ENCODE peak calls at places on chromosome 13, in nine cellular contexts. C, Y, E, H, Q, B, K, L and F are unnamed samples.

GRCh38 chr13:110880627-110881026 is 34.2 kb downstream of the ANKRD10 start:
- DNase-seq in Y (no peak), C (no peak), E (no peak), H (no peak), K (no peak), L (no peak), Q (no peak), B (no peak), F (no peak)

GRCh38 chr13:113970810-113971470 is 2.9 kb downstream of the C13orf46 start:
- DNase-seq in B (no peak), H (peak), Q (peak), Y (no peak), C (peak), E (peak), K (peak), L (peak), F (peak)

GRCh38 chr13:73450583-73450982 is 391.8 kb downstream of the KLF5 start:
- DNase-seq in C (no peak), B (no peak), Q (no peak), H (no peak), K (no peak), Y (no peak), E (peak), L (peak), F (no peak)

GRCh38 chr13:80030491-80030890 is 310.4 kb downstream of the SPRY2 start:
- DNase-seq in Q (no peak), B (no peak), C (no peak), K (peak), L (no peak), Y (no peak), H (no peak), E (peak), F (peak)

GRCh38 chr13:29593605-29594297 is 1.7 kb downstream of the SLC7A1 start:
- DNase-seq in C (no peak), Q (no peak), K (no peak), Y (no peak), L (no peak), B (no peak), H (no peak), E (no peak), F (no peak)

GRCh38 chr13:110447058-110447511 is 114.4 kb downstream of the RAB20 start:
- DNase-seq in C (no peak), K (peak), B (no peak), Q (peak), Y (no peak), L (peak), E (no peak), H (no peak), F (peak)

GRCh38 chr13:114090476-114090875 is 41.9 kb downstream of the RASA3 start:
- DNase-seq in Y (no peak), B (no peak), Q (no peak), E (no peak), K (no peak), C (no peak), L (no peak), H (no peak), F (no peak)

GRCh38 chr13:42894765-42895181 is 97.3 kb downstream of the EPSTI1 start:
- DNase-seq in L (peak), K (peak), H (no peak), C (no peak), E (peak), Q (no peak), B (no peak), Y (no peak), F (peak)

GRCh38 chr13:24502567-24503375 is 9.8 kb downstream of the PARP4 start:
- DNase-seq in E (peak), K (peak), H (no peak), B (no peak), Y (peak), L (peak), Q (no peak), C (no peak), F (peak)

GRCh38 chr13:91595677-91596076 is 197.3 kb downstream of the GPC5 start:
- DNase-seq in C (no peak), Y (no peak), B (no peak), Q (no peak), K (no peak), H (no peak), E (no peak), L (no peak), F (no peak)

GRCh38 chr13:90717451-90717936 is 630.0 kb upstream of the MIR17HG start:
- DNase-seq in Y (no peak), Q (no peak), H (no peak), B (peak), E (peak), K (peak), C (no peak), L (peak), F (peak)

GRCh38 chr13:108033800-108034707 is 181.3 kb downstream of the LIG4 start:
- DNase-seq in C (no peak), L (no peak), Q (no peak), Y (no peak), H (no peak), E (peak), K (no peak), B (no peak), F (no peak)

GRCh38 chr13:80664930-80665329 is 324.0 kb upstream of the SPRY2 start:
- DNase-seq in B (no peak), Q (no peak), K (no peak), C (no peak), E (no peak), L (no peak), H (no peak), Y (no peak), F (no peak)

GRCh38 chr13:67408823-67409222 is 178.7 kb upstream of the PCDH9 start:
- DNase-seq in H (no peak), Q (no peak), B (no peak), K (peak), L (no peak), Y (no peak), E (no peak), C (no peak), F (no peak)

GRCh38 chr13:91708558-91708957 is 310.1 kb downstream of the GPC5 start:
- DNase-seq in C (no peak), E (no peak), H (no peak), K (no peak), B (no peak), Q (no peak), Y (no peak), L (no peak), F (no peak)

GRCh38 chr13:47463726-47464125 is 537.3 kb downstream of the SUCLA2 start:
- DNase-seq in Y (no peak), K (peak), B (peak), C (no peak), H (no peak), L (peak), E (no peak), Q (no peak), F (peak)

DNA sequence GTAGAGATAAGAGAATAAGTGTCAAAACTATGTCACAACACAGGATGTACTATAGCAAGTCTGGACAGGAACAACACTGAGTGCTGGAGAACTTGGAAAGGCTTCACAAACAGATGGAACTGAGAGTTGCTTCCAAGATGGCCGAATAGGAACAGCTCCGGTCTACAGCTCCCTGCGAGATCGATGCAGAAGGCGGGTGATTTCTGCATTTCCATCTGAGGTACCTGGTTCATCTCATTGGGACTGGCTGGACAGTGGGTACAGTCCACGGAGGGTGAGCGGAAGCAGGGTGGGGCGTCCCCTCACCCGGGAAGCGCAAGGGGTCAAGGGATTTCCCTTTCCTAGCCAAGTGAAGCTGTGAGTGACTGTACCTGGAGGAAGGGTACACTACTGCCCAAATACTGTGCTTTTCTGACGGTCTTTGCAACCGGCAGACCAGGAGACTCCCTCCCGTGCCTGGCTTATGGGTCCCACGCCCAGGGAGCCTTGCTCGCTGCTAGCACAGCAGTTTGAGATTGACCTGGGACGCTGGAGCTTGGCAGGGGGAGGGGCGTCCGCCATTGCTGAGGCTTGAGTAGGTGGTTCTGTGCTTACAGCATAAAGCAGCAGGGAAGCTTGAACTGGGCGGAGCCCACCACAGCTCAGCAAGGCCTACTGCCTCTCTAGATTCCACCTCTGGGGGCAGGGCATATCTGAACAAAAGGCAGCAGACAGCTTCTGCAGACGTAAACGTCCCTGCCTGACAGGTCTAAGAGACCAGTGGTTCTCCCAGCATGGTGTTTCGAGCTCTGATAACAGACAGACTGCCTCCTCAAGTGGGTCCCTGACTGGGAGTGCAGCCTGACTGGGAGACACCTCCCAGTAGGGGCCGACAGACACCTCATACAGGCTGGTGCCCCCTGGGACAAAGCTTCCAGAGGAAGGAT is 46.0 kb downstream of the USP12 start:
- DNase-seq in L (no peak), C (peak), E (no peak), B (no peak), K (no peak), Q (no peak), H (no peak), Y (no peak), F (no peak)
- TF ChIP-seq CTCF in L (no peak), C (no peak), E (no peak), B (no peak), K (no peak), Q (no peak), H (no peak), Y (no peak), F (no peak)

DNA sequence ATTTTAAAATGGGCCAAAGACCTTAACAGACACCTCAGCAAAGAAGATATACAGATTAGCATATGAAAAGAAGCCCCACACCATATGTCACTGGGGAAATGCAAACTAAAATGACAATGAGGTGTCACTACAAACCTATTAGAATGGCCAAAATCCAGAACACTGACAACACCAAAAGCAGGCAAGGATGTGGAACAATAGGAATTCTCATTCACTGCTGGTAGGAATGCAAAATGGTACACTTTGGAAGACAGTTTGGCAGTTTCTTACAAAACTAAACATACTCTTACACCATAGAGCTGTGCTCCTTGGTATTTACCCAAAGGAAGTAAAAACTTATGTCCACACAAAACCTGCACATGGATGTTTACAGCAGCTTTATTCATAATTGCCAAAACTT is 23.1 kb downstream of the ELF1 start:
- DNase-seq in H (no peak), L (no peak), Y (no peak), K (no peak), B (no peak), E (no peak), Q (no peak), C (no peak), F (no peak)
- H3K4me3 ChIP-seq in H (no peak), L (no peak), Y (no peak), K (no peak), B (no peak), E (no peak), Q (no peak), C (no peak), F (no peak)

DNA sequence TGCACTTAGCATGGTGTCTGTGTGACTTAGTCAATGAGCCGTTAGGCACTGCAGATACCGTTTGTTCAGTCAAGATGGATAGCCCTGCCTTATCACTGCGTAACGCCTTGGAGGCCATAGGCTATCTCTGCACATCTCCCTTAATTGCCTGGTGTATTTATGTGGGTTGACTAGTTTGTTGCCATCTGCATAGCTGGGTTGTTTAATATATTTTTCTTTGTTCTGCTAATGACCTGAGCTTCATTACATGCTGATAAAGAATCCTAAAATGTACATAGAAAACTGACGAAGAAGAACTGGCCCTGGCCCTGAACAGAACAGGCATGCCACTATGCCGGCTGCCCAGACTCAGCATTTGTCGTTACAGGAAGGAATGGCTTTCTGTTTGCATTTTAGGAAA is 297.8 kb downstream of the SHISA2 start:
- DNase-seq in E (no peak), B (no peak), L (no peak), K (no peak), H (no peak), Y (no peak), Q (no peak), C (no peak), F (no peak)
- TF ChIP-seq CTCF in E (no peak), B (no peak), L (no peak), K (no peak), H (no peak), Y (no peak), Q (no peak), C (no peak), F (no peak)

GRCh38 chr13:99265823-99266426 is 7.7 kb upstream of the GPR18 start:
- DNase-seq in C (no peak), Q (no peak), E (peak), K (peak), B (no peak), Y (peak), H (no peak), L (peak), F (peak)

GRCh38 chr13:99267927-99268326 is 9.7 kb upstream of the GPR18 start:
- DNase-seq in E (no peak), L (no peak), C (no peak), H (no peak), Q (no peak), Y (no peak), B (no peak), K (no peak), F (no peak)

GRCh38 chr13:99265162-99265822 is 7.1 kb upstream of the GPR18 start:
- DNase-seq in C (no peak), E (no peak), H (no peak), Y (no peak), K (no peak), L (no peak), Q (no peak), B (no peak), F (no peak)

GRCh38 chr13:99268822-99269221 is 10.6 kb upstream of the GPR18 start:
- DNase-seq in E (no peak), H (no peak), Y (no peak), L (no peak), K (no peak), Q (no peak), B (no peak), C (no peak), F (no peak)

DNA sequence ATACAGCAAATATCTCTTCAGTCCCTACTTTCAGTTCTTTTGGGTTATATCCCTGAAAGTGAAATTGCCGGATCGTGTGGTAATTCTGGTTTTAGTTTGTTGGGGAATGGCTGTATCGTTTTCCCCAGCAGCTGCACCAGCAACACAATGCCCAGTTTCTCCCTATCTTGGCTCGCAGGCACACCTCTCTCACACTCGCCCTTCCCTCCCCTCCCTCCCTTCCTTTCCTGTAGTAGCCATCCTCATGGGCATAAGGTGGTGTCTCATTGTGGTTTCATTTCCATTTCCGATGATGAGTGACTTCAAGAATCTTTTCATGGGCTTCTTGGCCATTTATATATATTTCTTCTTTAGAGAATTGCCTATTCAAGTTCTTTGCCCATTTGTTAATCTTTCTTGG is 8.6 kb upstream of the GPR18 start:
- DNase-seq in B (no peak), C (no peak), L (no peak), H (no peak), K (no peak), Y (no peak), Q (no peak), E (peak), F (no peak)
- H3K4me3 ChIP-seq in B (no peak), C (no peak), L (no peak), H (no peak), K (no peak), Y (no peak), Q (no peak), E (no peak), F (no peak)

GRCh38 chr13:51318876-51319275 is 20.6 kb upstream of the SERPINE3 start:
- DNase-seq in Q (no peak), Y (no peak), C (no peak), K (no peak), H (no peak), E (no peak), B (no peak), L (no peak), F (no peak)
- TF ChIP-seq CTCF in Q (no peak), Y (no peak), C (no peak), K (no peak), H (no peak), E (no peak), B (no peak), L (no peak), F (no peak)

GRCh38 chr13:35472308-35473008 is 4.0 kb downstream of the MAB21L1 start:
- DNase-seq in K (peak), E (no peak), Y (no peak), L (no peak), C (no peak), B (no peak), H (no peak), Q (peak), F (no peak)
- H3K4me3 ChIP-seq in K (peak), E (no peak), Y (no peak), L (no peak), C (no peak), B (no peak), H (no peak), Q (no peak), F (peak)